ENCODE peak calls at places on chromosomes 2 and 18, in seven cellular contexts. I, N, F, C, S, M and Z are unnamed samples.

GRCh38 chr18:37535968-37536367 is 29.6 kb downstream of the CELF4 start:
- DNase-seq in F (no peak), C (no peak), M (no peak), N (no peak), I (no peak), S (no peak), Z (no peak)

GRCh38 chr18:3321133-3321812 is 59.3 kb downstream of the MYL12B start:
- DNase-seq in F (peak; percentile 47), N (no peak), M (no peak), I (peak; percentile 83), C (no peak), S (no peak), Z (no peak)

GRCh38 chr2:240095556-240096523 is 40.3 kb downstream of the COPS9 start:
- DNase-seq in S (no peak), N (no peak), C (peak; percentile 71), F (peak; percentile 20), M (no peak), I (no peak), Z (no peak)

GRCh38 chr2:32484907-32485306 is 128.1 kb downstream of the BIRC6 start:
- DNase-seq in S (no peak), I (peak; percentile 29), N (peak; percentile 15), F (no peak), M (no peak), C (no peak), Z (no peak)

GRCh38 chr2:202064881-202065230 is 8.2 kb upstream of the KIAA2012 start:
- DNase-seq in N (no peak), C (no peak), M (no peak), S (no peak), I (no peak), F (no peak), Z (no peak)

GRCh38 chr2:171515672-171516298 is 6.5 kb upstream of the CYBRD1 start:
- DNase-seq in I (peak; percentile 75), M (no peak), N (no peak), S (no peak), F (no peak), C (no peak), Z (no peak)

GRCh38 chr18:73662440-73662839 is 485.2 kb downstream of the FBXO15 start:
- DNase-seq in M (no peak), I (no peak), N (no peak), C (no peak), F (no peak), S (no peak), Z (no peak)

GRCh38 chr2:54599914-54600313 is 123.5 kb upstream of the EML6 start:
- DNase-seq in I (peak; percentile 90), F (no peak), M (no peak), S (no peak), C (no peak), N (no peak), Z (no peak)

GRCh38 chr2:16114836-16115235 is 174.5 kb downstream of the MYCN start:
- DNase-seq in N (no peak), C (no peak), M (no peak), I (no peak), F (no peak), S (peak; percentile 27), Z (no peak)

GRCh38 chr2:102871707-102872106 is 109.9 kb downstream of the TMEM182 start:
- DNase-seq in S (no peak), N (no peak), C (no peak), I (no peak), M (no peak), F (no peak), Z (no peak)

GRCh38 chr2:193103064-193103463 is 908.3 kb upstream of the TMEFF2 start:
- DNase-seq in S (peak; percentile 2), M (no peak), C (no peak), F (no peak), I (no peak), N (no peak), Z (no peak)

GRCh38 chr2:162243305-162243693 is at the start of gene FAP:
- DNase-seq in N (no peak), F (no peak), C (no peak), M (no peak), S (no peak), I (no peak), Z (no peak)

GRCh38 chr2:61438670-61439069 is 32.2 kb downstream of the USP34 start:
- DNase-seq in C (no peak), I (no peak), M (no peak), N (no peak), F (no peak), S (no peak), Z (no peak)

GRCh38 chr2:61436092-61436491 is 34.8 kb downstream of the USP34 start:
- DNase-seq in C (no peak), M (no peak), N (no peak), S (no peak), I (no peak), F (no peak), Z (no peak)

GRCh38 chr2:61443342-61444041 is 27.4 kb downstream of the USP34 start:
- DNase-seq in M (peak; percentile 97), I (no peak), F (no peak), S (peak; percentile 92), C (no peak), N (no peak), Z (no peak)

GRCh38 chr2:61437170-61437569 is 33.7 kb downstream of the USP34 start:
- DNase-seq in N (no peak), I (no peak), C (no peak), F (no peak), M (no peak), S (no peak), Z (no peak)

DNA sequence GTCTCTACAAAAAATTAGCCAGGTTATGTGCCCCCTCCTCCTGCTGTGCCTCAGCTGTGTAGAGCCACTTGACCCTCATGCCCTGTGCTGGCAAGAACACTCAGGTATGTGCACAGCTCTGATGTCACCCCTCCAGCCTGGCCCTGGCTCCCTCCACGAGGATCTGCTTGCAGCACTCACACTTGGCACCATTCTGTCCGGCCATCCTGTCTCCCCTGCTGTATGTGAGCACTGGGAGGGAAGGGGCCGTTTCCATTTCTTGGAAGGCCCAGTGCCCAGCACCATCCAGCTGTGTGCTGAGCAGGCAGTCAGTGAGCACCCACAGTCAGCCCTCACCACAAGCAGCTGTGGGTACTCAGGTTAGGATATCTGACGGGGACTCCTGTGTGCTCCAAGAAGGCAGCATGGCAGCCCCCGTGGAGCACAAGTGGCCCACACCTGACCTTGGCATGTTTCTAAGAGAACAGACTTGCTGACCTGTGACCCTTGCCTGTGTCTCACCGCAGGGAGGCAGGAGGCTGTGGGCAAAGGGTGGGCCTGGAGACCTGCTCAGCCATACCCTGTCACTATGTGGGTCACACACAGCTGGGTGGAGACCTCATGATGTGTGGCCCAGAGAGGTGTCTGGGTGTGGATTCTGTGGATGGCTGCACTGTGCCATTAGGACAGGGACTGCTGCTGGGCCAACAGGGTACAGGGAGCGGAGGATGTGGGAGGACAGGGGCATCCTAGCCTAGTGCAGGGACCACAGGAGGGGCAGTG is 31.5 kb downstream of the USP34 start:
- DNase-seq in N (no peak), M (no peak), F (no peak), C (no peak), I (no peak), S (no peak), Z (no peak)
- TF ChIP-seq JUND in N (no peak), M (no peak), F (no peak), C (no peak), I (no peak), S (no peak), Z (no peak)

GRCh38 chr2:176388886-176389285 is 119.6 kb downstream of the MTX2 start:
- DNase-seq in I (no peak), F (no peak), M (no peak), N (no peak), S (no peak), C (no peak), Z (no peak)

GRCh38 chr2:176390276-176390675 is 121.0 kb downstream of the MTX2 start:
- DNase-seq in M (no peak), S (no peak), C (no peak), F (no peak), I (no peak), N (no peak), Z (no peak)

GRCh38 chr2:176392125-176392704 is 123.0 kb downstream of the MTX2 start:
- DNase-seq in I (no peak), M (no peak), N (no peak), F (no peak), S (no peak), C (no peak), Z (no peak)

GRCh38 chr2:176392744-176393414 is 123.6 kb downstream of the MTX2 start:
- DNase-seq in F (no peak), S (no peak), I (peak; percentile 26), M (no peak), N (no peak), C (no peak), Z (no peak)

DNA sequence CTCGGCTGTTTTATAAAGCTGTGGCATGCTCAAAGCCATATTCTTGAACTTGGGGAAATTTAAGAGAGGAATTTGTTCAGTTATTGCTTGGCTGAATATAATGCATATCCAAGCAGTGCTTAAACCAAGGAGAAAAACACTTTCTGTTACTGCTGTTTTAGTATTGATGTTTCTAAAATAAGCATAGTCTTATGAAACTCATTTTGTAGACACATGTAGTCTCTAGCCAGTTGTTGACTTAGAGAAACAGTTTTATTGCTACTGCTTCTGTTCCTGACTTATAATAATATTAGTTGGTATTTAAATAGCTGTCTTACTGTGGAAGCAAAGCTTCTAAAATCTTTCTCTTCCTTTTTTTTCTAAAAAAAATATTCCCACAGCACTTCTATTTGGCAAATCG is 121.8 kb downstream of the MTX2 start:
- DNase-seq in C (no peak), I (no peak), F (no peak), N (no peak), S (no peak), M (no peak), Z (no peak)
- TF ChIP-seq JUND in C (no peak), I (no peak), F (no peak), N (no peak), S (no peak), M (no peak), Z (no peak)

DNA sequence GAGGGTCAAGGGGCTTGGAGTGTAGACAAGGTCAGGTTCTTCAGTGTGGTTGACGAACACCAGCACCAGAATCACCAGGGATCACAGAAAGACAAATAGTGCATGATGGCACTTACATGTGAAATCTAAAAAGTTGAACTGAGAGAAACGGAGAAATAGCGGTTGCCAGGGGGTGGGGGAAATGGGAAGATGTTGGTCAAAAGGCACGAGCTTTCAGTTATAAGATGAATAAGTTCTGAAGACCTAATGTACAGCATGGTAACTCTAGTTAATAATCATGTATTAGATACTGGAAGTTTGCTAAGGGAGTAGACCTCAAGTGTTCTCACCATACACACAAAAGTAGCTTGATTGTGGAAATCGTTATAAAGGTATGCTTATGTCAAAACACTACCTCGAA is 43.7 kb upstream of the DARS1 start:
- DNase-seq in M (peak; percentile 71), F (no peak), S (no peak), C (no peak), I (no peak), N (no peak), Z (no peak)
- TF ChIP-seq JUND in M (no peak), F (no peak), S (no peak), C (no peak), I (no peak), N (no peak), Z (no peak)

GRCh38 chr2:5528741-5529140 is 163.4 kb upstream of the SOX11 start:
- DNase-seq in C (no peak), F (no peak), I (no peak), S (no peak), N (no peak), M (no peak), Z (no peak)

GRCh38 chr2:5535301-5535700 is 156.9 kb upstream of the SOX11 start:
- DNase-seq in F (peak; percentile 40), M (no peak), N (no peak), I (no peak), S (no peak), C (no peak), Z (no peak)

GRCh38 chr2:5524551-5524950 is 167.6 kb upstream of the SOX11 start:
- DNase-seq in F (no peak), I (no peak), S (no peak), N (no peak), M (no peak), C (no peak), Z (no peak)

GRCh38 chr2:5530022-5530696 is 162.0 kb upstream of the SOX11 start:
- DNase-seq in I (no peak), M (no peak), C (no peak), F (peak; percentile 61), N (no peak), S (no peak), Z (no peak)
- TF ChIP-seq JUND in I (no peak), M (no peak), C (no peak), F (no peak), N (no peak), S (no peak), Z (no peak)